ENCODE peak calls at places on chromosome 16, in five cellular contexts. R, O, J, N and C are unnamed samples.

GRCh38 chr16:14240216-14240843 is 169.2 kb downstream of the MRTFB start:
- DNase-seq in N (peak), O (peak), R (no peak), J (no peak), C (no peak)

GRCh38 chr16:15445450-15445849 is 11.1 kb downstream of the BMERB1 start:
- DNase-seq in J (no peak), R (no peak), N (no peak), O (no peak), C (no peak)

GRCh38 chr16:24789881-24790280 is 55.9 kb upstream of the SLC5A11 start:
- DNase-seq in R (no peak), J (no peak), N (no peak), O (no peak), C (no peak)

GRCh38 chr16:83995756-83996155 is 27.7 kb downstream of the NECAB2 start:
- DNase-seq in O (peak), J (no peak), R (no peak), N (no peak), C (peak)

GRCh38 chr16:65717006-65717720 is 595.3 kb upstream of the CDH11 start:
- DNase-seq in J (no peak), N (no peak), R (no peak), O (no peak), C (no peak)

GRCh38 chr16:84594725-84595038 is 23.2 kb downstream of the COTL1 start:
- DNase-seq in N (no peak), R (no peak), O (no peak), J (no peak), C (no peak)

GRCh38 chr16:57837305-57838125 is 35.2 kb upstream of the KIFC3 start:
- DNase-seq in N (no peak), R (no peak), J (no peak), O (no peak), C (no peak)

GRCh38 chr16:87608400-87608985 is 6.2 kb downstream of the JPH3 start:
- DNase-seq in N (no peak), J (peak), O (peak), R (peak), C (peak)

GRCh38 chr16:67191995-67192681 is at the start of gene E2F4:
- DNase-seq in N (peak), R (peak), J (peak), O (peak), C (peak)

GRCh38 chr16:80515374-80515773 is 25.4 kb upstream of the DYNLRB2 start:
- DNase-seq in O (no peak), N (no peak), J (no peak), R (no peak), C (no peak)

GRCh38 chr16:68073902-68074760 is 11.0 kb upstream of the NFATC3 start:
- DNase-seq in R (no peak), J (no peak), N (no peak), O (no peak), C (no peak)

GRCh38 chr16:30602595-30603277 is 7.5 kb downstream of the ZNF689 start:
- DNase-seq in N (peak), J (no peak), R (no peak), O (no peak), C (peak)

GRCh38 chr16:68367440-68367839 is 56.6 kb downstream of the PRMT7 start:
- DNase-seq in J (no peak), N (no peak), R (no peak), O (no peak), C (no peak)

GRCh38 chr16:29705030-29705429 is 26.1 kb downstream of the QPRT start:
- DNase-seq in R (no peak), J (no peak), N (no peak), O (no peak), C (no peak)

GRCh38 chr16:88439016-88439415 is 14.1 kb upstream of the ZFPM1 start:
- DNase-seq in R (no peak), N (no peak), J (no peak), O (no peak), C (no peak)

GRCh38 chr16:1435921-1436697 is 5.2 kb downstream of the PERCC1 start:
- DNase-seq in O (no peak), R (no peak), J (no peak), N (no peak), C (no peak)